ENCODE peak calls at places on chromosomes 12 and 14, in seven cellular contexts. One of them, this sample, is unnamed.

GRCh38 chr14:91233936-91234790 is 10.3 kb downstream of the GPR68 start:
- DNase-seq in activated CD4-positive, alpha-beta T cell treated with anti-CD3 and anti-CD28 coated beads for 24 hours: no peak
- DNase-seq in activated effector memory CD4-positive, alpha-beta T cell treated with Interleukin-2 at 50 U/mL for 16 hours: no peak
- DNase-seq in NCI-H1092: no peak
- DNase-seq in left colon: no peak
- DNase-seq in AG10803: no peak
- DNase-seq in RCC 7860: no peak
- DNase-seq in this sample: no peak

GRCh38 chr14:73467800-73468199 is 9.5 kb upstream of the NUMB start:
- DNase-seq in activated CD4-positive, alpha-beta T cell treated with anti-CD3 and anti-CD28 coated beads for 24 hours: peak
- DNase-seq in activated effector memory CD4-positive, alpha-beta T cell treated with Interleukin-2 at 50 U/mL for 16 hours: no peak
- DNase-seq in NCI-H1092: no peak
- DNase-seq in left colon: no peak
- DNase-seq in AG10803: peak
- DNase-seq in RCC 7860: no peak
- DNase-seq in this sample: no peak

GRCh38 chr12:111458773-111459172 is 53.0 kb downstream of the SH2B3 start:
- DNase-seq in activated CD4-positive, alpha-beta T cell treated with anti-CD3 and anti-CD28 coated beads for 24 hours: no peak
- DNase-seq in activated effector memory CD4-positive, alpha-beta T cell treated with Interleukin-2 at 50 U/mL for 16 hours: no peak
- DNase-seq in NCI-H1092: no peak
- DNase-seq in left colon: no peak
- DNase-seq in AG10803: no peak
- DNase-seq in RCC 7860: no peak
- DNase-seq in this sample: no peak

GRCh38 chr14:23021969-23022368 is 12.0 kb upstream of the C14orf93 start:
- DNase-seq in activated CD4-positive, alpha-beta T cell treated with anti-CD3 and anti-CD28 coated beads for 24 hours: no peak
- DNase-seq in activated effector memory CD4-positive, alpha-beta T cell treated with Interleukin-2 at 50 U/mL for 16 hours: no peak
- DNase-seq in NCI-H1092: no peak
- DNase-seq in left colon: no peak
- DNase-seq in AG10803: no peak
- DNase-seq in RCC 7860: no peak
- DNase-seq in this sample: no peak

GRCh38 chr14:103362780-103363179 is 22.4 kb upstream of the MARK3 start:
- DNase-seq in activated CD4-positive, alpha-beta T cell treated with anti-CD3 and anti-CD28 coated beads for 24 hours: no peak
- DNase-seq in activated effector memory CD4-positive, alpha-beta T cell treated with Interleukin-2 at 50 U/mL for 16 hours: no peak
- DNase-seq in NCI-H1092: no peak
- DNase-seq in left colon: no peak
- DNase-seq in AG10803: no peak
- DNase-seq in RCC 7860: peak
- DNase-seq in this sample: no peak

GRCh38 chr14:65506801-65507200 is 94.3 kb downstream of the FUT8 start:
- DNase-seq in activated CD4-positive, alpha-beta T cell treated with anti-CD3 and anti-CD28 coated beads for 24 hours: no peak
- DNase-seq in activated effector memory CD4-positive, alpha-beta T cell treated with Interleukin-2 at 50 U/mL for 16 hours: no peak
- DNase-seq in NCI-H1092: peak
- DNase-seq in left colon: no peak
- DNase-seq in AG10803: no peak
- DNase-seq in RCC 7860: no peak
- DNase-seq in this sample: no peak

GRCh38 chr14:72142328-72142727 is 210.1 kb downstream of the RGS6 start:
- DNase-seq in activated CD4-positive, alpha-beta T cell treated with anti-CD3 and anti-CD28 coated beads for 24 hours: no peak
- DNase-seq in activated effector memory CD4-positive, alpha-beta T cell treated with Interleukin-2 at 50 U/mL for 16 hours: no peak
- DNase-seq in NCI-H1092: no peak
- DNase-seq in left colon: no peak
- DNase-seq in AG10803: no peak
- DNase-seq in RCC 7860: no peak
- DNase-seq in this sample: no peak

GRCh38 chr14:80805136-80805535 is 136.4 kb downstream of the CEP128 start:
- DNase-seq in activated CD4-positive, alpha-beta T cell treated with anti-CD3 and anti-CD28 coated beads for 24 hours: no peak
- DNase-seq in activated effector memory CD4-positive, alpha-beta T cell treated with Interleukin-2 at 50 U/mL for 16 hours: no peak
- DNase-seq in NCI-H1092: no peak
- DNase-seq in left colon: no peak
- DNase-seq in AG10803: no peak
- DNase-seq in RCC 7860: no peak
- DNase-seq in this sample: no peak

GRCh38 chr12:45338272-45338671 is 122.4 kb downstream of the ANO6 start:
- DNase-seq in activated CD4-positive, alpha-beta T cell treated with anti-CD3 and anti-CD28 coated beads for 24 hours: no peak
- DNase-seq in activated effector memory CD4-positive, alpha-beta T cell treated with Interleukin-2 at 50 U/mL for 16 hours: no peak
- DNase-seq in NCI-H1092: no peak
- DNase-seq in left colon: no peak
- DNase-seq in AG10803: no peak
- DNase-seq in RCC 7860: no peak
- DNase-seq in this sample: no peak

GRCh38 chr14:93023039-93023438 is 92.7 kb downstream of the ITPK1 start:
- DNase-seq in activated CD4-positive, alpha-beta T cell treated with anti-CD3 and anti-CD28 coated beads for 24 hours: no peak
- DNase-seq in activated effector memory CD4-positive, alpha-beta T cell treated with Interleukin-2 at 50 U/mL for 16 hours: no peak
- DNase-seq in NCI-H1092: no peak
- DNase-seq in left colon: no peak
- DNase-seq in AG10803: no peak
- DNase-seq in RCC 7860: no peak
- DNase-seq in this sample: no peak

GRCh38 chr12:124487065-124487833 is 80.2 kb downstream of the NCOR2 start:
- DNase-seq in activated CD4-positive, alpha-beta T cell treated with anti-CD3 and anti-CD28 coated beads for 24 hours: no peak
- DNase-seq in activated effector memory CD4-positive, alpha-beta T cell treated with Interleukin-2 at 50 U/mL for 16 hours: no peak
- DNase-seq in NCI-H1092: no peak
- DNase-seq in left colon: no peak
- DNase-seq in AG10803: no peak
- DNase-seq in RCC 7860: no peak
- DNase-seq in this sample: no peak

GRCh38 chr14:29321646-29322045 is 555.1 kb downstream of the FOXG1 start:
- DNase-seq in activated CD4-positive, alpha-beta T cell treated with anti-CD3 and anti-CD28 coated beads for 24 hours: no peak
- DNase-seq in activated effector memory CD4-positive, alpha-beta T cell treated with Interleukin-2 at 50 U/mL for 16 hours: no peak
- DNase-seq in NCI-H1092: no peak
- DNase-seq in left colon: no peak
- DNase-seq in AG10803: peak
- DNase-seq in RCC 7860: peak
- DNase-seq in this sample: no peak

GRCh38 chr12:39618701-39619100 is 902 bp downstream of the ABCD2 start:
- DNase-seq in activated CD4-positive, alpha-beta T cell treated with anti-CD3 and anti-CD28 coated beads for 24 hours: no peak
- DNase-seq in activated effector memory CD4-positive, alpha-beta T cell treated with Interleukin-2 at 50 U/mL for 16 hours: no peak
- DNase-seq in NCI-H1092: no peak
- DNase-seq in left colon: no peak
- DNase-seq in AG10803: no peak
- DNase-seq in RCC 7860: no peak
- DNase-seq in this sample: no peak

GRCh38 chr12:89943461-89943860 is 234.8 kb upstream of the ATP2B1 start:
- DNase-seq in activated CD4-positive, alpha-beta T cell treated with anti-CD3 and anti-CD28 coated beads for 24 hours: no peak
- DNase-seq in activated effector memory CD4-positive, alpha-beta T cell treated with Interleukin-2 at 50 U/mL for 16 hours: no peak
- DNase-seq in NCI-H1092: no peak
- DNase-seq in left colon: no peak
- DNase-seq in AG10803: no peak
- DNase-seq in RCC 7860: no peak
- DNase-seq in this sample: no peak

GRCh38 chr12:110733089-110733715 is 9.5 kb downstream of the PPP1CC start:
- DNase-seq in activated CD4-positive, alpha-beta T cell treated with anti-CD3 and anti-CD28 coated beads for 24 hours: no peak
- DNase-seq in activated effector memory CD4-positive, alpha-beta T cell treated with Interleukin-2 at 50 U/mL for 16 hours: no peak
- DNase-seq in NCI-H1092: no peak
- DNase-seq in left colon: no peak
- DNase-seq in AG10803: peak
- DNase-seq in RCC 7860: no peak
- DNase-seq in this sample: no peak

GRCh38 chr14:103243764-103244737 is 90.0 kb upstream of the EIF5 start:
- DNase-seq in activated CD4-positive, alpha-beta T cell treated with anti-CD3 and anti-CD28 coated beads for 24 hours: no peak
- DNase-seq in activated effector memory CD4-positive, alpha-beta T cell treated with Interleukin-2 at 50 U/mL for 16 hours: no peak
- DNase-seq in NCI-H1092: no peak
- DNase-seq in left colon: no peak
- DNase-seq in AG10803: no peak
- DNase-seq in RCC 7860: no peak
- DNase-seq in this sample: no peak

GRCh38 chr12:131233737-131234474 is 280.2 kb downstream of the ADGRD1 start:
- DNase-seq in activated CD4-positive, alpha-beta T cell treated with anti-CD3 and anti-CD28 coated beads for 24 hours: no peak
- DNase-seq in activated effector memory CD4-positive, alpha-beta T cell treated with Interleukin-2 at 50 U/mL for 16 hours: no peak
- DNase-seq in NCI-H1092: no peak
- DNase-seq in left colon: no peak
- DNase-seq in AG10803: no peak
- DNase-seq in RCC 7860: no peak
- DNase-seq in this sample: no peak

GRCh38 chr12:29048787-29049186 is 100.3 kb upstream of the FAR2 start:
- DNase-seq in activated CD4-positive, alpha-beta T cell treated with anti-CD3 and anti-CD28 coated beads for 24 hours: no peak
- DNase-seq in activated effector memory CD4-positive, alpha-beta T cell treated with Interleukin-2 at 50 U/mL for 16 hours: no peak
- DNase-seq in NCI-H1092: no peak
- DNase-seq in left colon: no peak
- DNase-seq in AG10803: no peak
- DNase-seq in RCC 7860: no peak
- DNase-seq in this sample: no peak

GRCh38 chr14:59588136-59588535 is 11.5 kb upstream of the CCDC175 start:
- DNase-seq in activated CD4-positive, alpha-beta T cell treated with anti-CD3 and anti-CD28 coated beads for 24 hours: no peak
- DNase-seq in activated effector memory CD4-positive, alpha-beta T cell treated with Interleukin-2 at 50 U/mL for 16 hours: no peak
- DNase-seq in NCI-H1092: no peak
- DNase-seq in left colon: no peak
- DNase-seq in AG10803: no peak
- DNase-seq in RCC 7860: no peak
- DNase-seq in this sample: no peak

GRCh38 chr12:110844551-110845395 is 2.0 kb upstream of the CCDC63 start:
- DNase-seq in activated CD4-positive, alpha-beta T cell treated with anti-CD3 and anti-CD28 coated beads for 24 hours: no peak
- DNase-seq in activated effector memory CD4-positive, alpha-beta T cell treated with Interleukin-2 at 50 U/mL for 16 hours: no peak
- DNase-seq in NCI-H1092: no peak
- DNase-seq in left colon: no peak
- DNase-seq in AG10803: peak
- DNase-seq in RCC 7860: no peak
- DNase-seq in this sample: no peak